ENCODE peak calls at places on chromosomes 13 and 19, in four cellular contexts. K is GM12878, W is HepG2, H is K562. T is an unnamed sample.

GRCh38 chr13:78659450-78660110 is 625 bp upstream of the OBI1 start:
- DNase-seq in K (no peak), W (no peak), H (no peak), T (peak)

GRCh38 chr13:114029866-114030625 is 56.2 kb upstream of the C13orf46 start:
- DNase-seq in K (no peak), W (peak), H (no peak), T (no peak)

GRCh38 chr19:52473655-52474350 is 20.4 kb downstream of the ZNF578 start:
- DNase-seq in K (no peak), W (no peak), H (no peak), T (no peak)

GRCh38 chr19:35828694-35829301 is 16.2 kb upstream of the PRODH2 start:
- DNase-seq in K (no peak), W (peak), H (peak), T (peak)

GRCh38 chr19:40247178-40247577 is 20.7 kb upstream of the CCNP start:
- DNase-seq in K (no peak), W (no peak), H (no peak), T (no peak)

GRCh38 chr13:21326155-21327030 is 132.7 kb downstream of the ZDHHC20 start:
- DNase-seq in K (no peak), W (no peak), H (no peak), T (peak)

GRCh38 chr13:95288899-95289500 is 12.3 kb downstream of the ABCC4 start:
- DNase-seq in K (no peak), W (no peak), H (no peak), T (peak)

GRCh38 chr13:104074326-104074725 is 1008.1 kb upstream of the SLC10A2 start:
- DNase-seq in K (no peak), W (no peak), H (no peak), T (no peak)

GRCh38 chr19:3201072-3201700 is 15.5 kb downstream of the NCLN start:
- DNase-seq in K (no peak), W (no peak), H (no peak), T (no peak)

GRCh38 chr19:28374971-28375370 is 838.0 kb downstream of the UQCRFS1 start:
- DNase-seq in K (no peak), W (no peak), H (no peak), T (no peak)

GRCh38 chr13:50511877-50512332 is 331.6 kb downstream of the DLEU7 start:
- DNase-seq in K (peak), W (peak), H (peak), T (no peak)

GRCh38 chr13:98325724-98326123 is 148.7 kb upstream of the RNF113B start:
- DNase-seq in K (no peak), W (no peak), H (no peak), T (no peak)

GRCh38 chr13:108850706-108851105 is 221.3 kb downstream of the MYO16 start:
- DNase-seq in K (no peak), W (no peak), H (no peak), T (no peak)

GRCh38 chr13:68927387-68928026 is 1180.1 kb upstream of the ATXN8OS start:
- DNase-seq in K (no peak), W (peak), H (peak), T (peak)

GRCh38 chr13:97512732-97513131 is 78.8 kb downstream of the RAP2A start:
- DNase-seq in K (no peak), W (peak), H (no peak), T (no peak)

GRCh38 chr13:20828540-20829364 is 55.0 kb upstream of the EEF1AKMT1 start:
- DNase-seq in K (peak), W (peak), H (peak), T (peak)

GRCh38 chr19:802888-803561 is 5.8 kb downstream of the PTBP1 start:
- DNase-seq in K (no peak), W (no peak), H (no peak), T (no peak)

GRCh38 chr19:802497-802887 is 5.2 kb downstream of the PTBP1 start:
- DNase-seq in K (no peak), W (no peak), H (no peak), T (peak)

GRCh38 chr19:801030-801860 is 4.0 kb downstream of the PTBP1 start:
- DNase-seq in K (no peak), W (no peak), H (no peak), T (peak)

GRCh38 chr19:800360-801029 is 3.2 kb downstream of the PTBP1 start:
- DNase-seq in K (no peak), W (peak), H (peak), T (peak)

GRCh38 chr19:801861-802496 is 4.7 kb downstream of the PTBP1 start:
- DNase-seq in K (no peak), W (no peak), H (no peak), T (peak)
- H3K9ac ChIP-seq in K (no peak), W (peak), H (peak), T (peak)

GRCh38 chr13:99345345-99345744 is 38.1 kb upstream of the GPR183 start:
- DNase-seq in K (no peak), W (no peak), H (no peak), T (no peak)

GRCh38 chr13:99350191-99350590 is 43.0 kb upstream of the GPR183 start:
- DNase-seq in K (no peak), W (no peak), H (no peak), T (no peak)

GRCh38 chr13:99346328-99347070 is 39.3 kb upstream of the GPR183 start:
- DNase-seq in K (no peak), W (no peak), H (no peak), T (no peak)

GRCh38 chr13:99347335-99347878 is 40.2 kb upstream of the GPR183 start:
- DNase-seq in K (no peak), W (no peak), H (no peak), T (no peak)

GRCh38 chr13:99347911-99348451 is 40.8 kb upstream of the GPR183 start:
- DNase-seq in K (no peak), W (no peak), H (no peak), T (no peak)
- TF ChIP-seq MYC in K (no peak), W (no peak), H (no peak), T (no peak)

DNA sequence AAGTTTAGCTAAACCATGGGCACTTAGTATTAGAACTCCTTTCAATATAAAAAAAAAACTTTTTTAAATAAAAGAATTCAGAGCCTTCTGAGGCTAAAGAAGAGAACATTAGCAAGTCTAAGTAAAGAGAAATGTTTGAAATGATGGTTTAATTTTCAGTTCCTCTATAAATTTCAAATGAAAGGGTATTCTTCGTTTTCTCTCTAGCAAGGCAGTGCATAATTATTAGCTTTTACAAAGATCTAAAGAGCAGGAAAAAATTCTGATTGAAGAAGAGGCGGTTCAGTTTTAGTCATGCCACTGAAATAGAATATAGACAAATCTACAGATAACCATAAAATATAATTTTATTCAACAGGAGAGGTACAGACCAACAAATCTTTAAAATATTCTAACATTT is 18.0 kb downstream of the SUCLA2 start:
- DNase-seq in K (no peak), W (no peak), H (no peak), T (no peak)
- H3K9ac ChIP-seq in K (no peak), W (no peak), H (no peak), T (no peak)

GRCh38 chr19:24159707-24160106 is 72.7 kb downstream of the ZNF254 start:
- DNase-seq in K (no peak), W (peak), H (peak), T (no peak)
- TF ChIP-seq MYC in K (no peak), W (no peak), H (no peak), T (no peak)

DNA sequence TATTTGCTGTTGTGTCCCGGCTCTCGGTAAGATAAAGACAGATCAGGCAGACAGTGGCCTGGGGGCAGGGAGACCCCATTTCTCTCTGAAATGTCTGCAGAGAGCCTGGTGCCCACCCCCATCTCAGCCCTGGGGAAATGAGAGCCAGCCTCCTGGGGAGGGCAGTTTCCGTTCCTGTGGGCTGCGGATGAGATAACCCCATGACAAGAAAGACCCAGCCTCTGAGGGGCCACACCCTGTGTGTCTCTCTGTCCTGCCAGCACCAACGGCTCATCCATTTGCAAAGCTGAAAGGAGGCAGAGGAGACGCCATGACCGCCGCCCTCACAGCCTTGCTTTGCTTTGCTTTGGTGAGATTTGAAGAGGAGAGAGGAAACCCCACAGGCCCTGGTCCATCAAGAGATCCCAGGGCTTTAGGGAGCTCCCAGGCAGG is 28.1 kb upstream of the KIR3DL3 start:
- DNase-seq in K (no peak), W (no peak), H (peak), T (no peak)
- H3K9ac ChIP-seq in K (no peak), W (no peak), H (peak), T (no peak)

GRCh38 chr13:29428310-29428991 is 167.0 kb downstream of the SLC7A1 start:
- DNase-seq in K (no peak), W (no peak), H (no peak), T (no peak)
- TF ChIP-seq MYC in K (no peak), W (no peak), H (no peak), T (no peak)

GRCh38 chr19:37885392-37885791 is 21.0 kb downstream of the WDR87 start:
- DNase-seq in K (no peak), W (no peak), H (no peak), T (no peak)

GRCh38 chr19:37886571-37886970 is 19.8 kb downstream of the WDR87 start:
- DNase-seq in K (no peak), W (no peak), H (no peak), T (no peak)
- H3K9ac ChIP-seq in K (no peak), W (no peak), H (no peak), T (no peak)

GRCh38 chr19:33823341-33823740 is 26.7 kb downstream of the KCTD15 start:
- DNase-seq in K (no peak), W (no peak), H (no peak), T (no peak)

GRCh38 chr19:33818426-33818825 is 21.8 kb downstream of the KCTD15 start:
- DNase-seq in K (no peak), W (no peak), H (no peak), T (no peak)

GRCh38 chr19:33821871-33822270 is 25.2 kb downstream of the KCTD15 start:
- DNase-seq in K (no peak), W (no peak), H (no peak), T (no peak)

GRCh38 chr19:33819496-33819874 is 22.8 kb downstream of the KCTD15 start:
- DNase-seq in K (no peak), W (no peak), H (no peak), T (no peak)

GRCh38 chr19:33819875-33820781 is 23.5 kb downstream of the KCTD15 start:
- DNase-seq in K (no peak), W (peak), H (peak), T (peak)
- TF ChIP-seq MYC in K (no peak), W (no peak), H (no peak), T (no peak)